ENCODE peak calls at places on chromosomes 7 and 10, in five cellular contexts. One of them, this sample, is unnamed.

GRCh38 chr10:111103196-111103595 is 26.4 kb downstream of the ADRA2A start:
- DNase-seq in uterus: no peak
- DNase-seq in AG10803: no peak
- DNase-seq in AG04450: no peak
- DNase-seq in psoas muscle: no peak
- DNase-seq in this sample: no peak

GRCh38 chr10:103890688-103891087 is 27.3 kb downstream of the STN1 start:
- DNase-seq in AG10803: no peak
- DNase-seq in uterus: no peak
- DNase-seq in AG04450: no peak
- DNase-seq in psoas muscle: no peak
- DNase-seq in this sample: no peak

GRCh38 chr10:59290448-59290847 is 71.9 kb downstream of the FAM13C start:
- DNase-seq in psoas muscle: no peak
- DNase-seq in uterus: no peak
- DNase-seq in AG04450: no peak
- DNase-seq in AG10803: no peak
- DNase-seq in this sample: no peak

GRCh38 chr7:85454904-85455303 is 268.0 kb upstream of the SEMA3D start:
- DNase-seq in uterus: no peak
- DNase-seq in psoas muscle: no peak
- DNase-seq in AG04450: no peak
- DNase-seq in AG10803: peak; percentile 12
- DNase-seq in this sample: peak; percentile 68

GRCh38 chr10:77889277-77889903 is 37.2 kb downstream of the DLG5 start:
- DNase-seq in psoas muscle: no peak
- DNase-seq in uterus: no peak
- DNase-seq in AG10803: no peak
- DNase-seq in AG04450: no peak
- DNase-seq in this sample: no peak

GRCh38 chr10:79112898-79113431 is 44.2 kb downstream of the ZMIZ1 start:
- DNase-seq in psoas muscle: peak; percentile 86
- DNase-seq in AG04450: no peak
- DNase-seq in AG10803: peak; percentile 77
- DNase-seq in uterus: peak; percentile 62
- DNase-seq in this sample: peak; percentile 63

GRCh38 chr10:47112612-47113011 is 187.4 kb upstream of the GDF10 start:
- DNase-seq in uterus: no peak
- DNase-seq in psoas muscle: no peak
- DNase-seq in AG04450: no peak
- DNase-seq in AG10803: no peak
- DNase-seq in this sample: no peak

GRCh38 chr10:132407846-132408278 is 10.9 kb downstream of the PWWP2B start:
- DNase-seq in AG04450: no peak
- DNase-seq in psoas muscle: no peak
- DNase-seq in uterus: peak; percentile 61
- DNase-seq in AG10803: peak; percentile 37
- DNase-seq in this sample: peak; percentile 80

GRCh38 chr7:143391462-143392404 is 10.6 kb downstream of the ZYX start:
- DNase-seq in uterus: peak; percentile 85
- DNase-seq in AG10803: peak; percentile 83
- DNase-seq in psoas muscle: peak; percentile 81
- DNase-seq in AG04450: peak; percentile 63
- DNase-seq in this sample: peak; percentile 75

GRCh38 chr7:155169081-155169480 is 99.0 kb downstream of the HTR5A start:
- DNase-seq in uterus: no peak
- DNase-seq in AG04450: no peak
- DNase-seq in psoas muscle: no peak
- DNase-seq in AG10803: no peak
- DNase-seq in this sample: no peak

GRCh38 chr10:75982611-75983369 is 551.4 kb downstream of the LRMDA start:
- DNase-seq in AG10803: peak; percentile 76
- DNase-seq in AG04450: no peak
- DNase-seq in psoas muscle: no peak
- DNase-seq in uterus: peak; percentile 46
- DNase-seq in this sample: peak; percentile 10

GRCh38 chr7:1950623-1951523 is 280.8 kb downstream of the ELFN1 start:
- DNase-seq in AG10803: peak; percentile 13
- DNase-seq in uterus: no peak
- DNase-seq in psoas muscle: peak; percentile 59
- DNase-seq in AG04450: no peak
- DNase-seq in this sample: no peak

GRCh38 chr7:2938514-2939192 is 94.5 kb upstream of the GNA12 start:
- DNase-seq in psoas muscle: no peak
- DNase-seq in AG10803: no peak
- DNase-seq in uterus: no peak
- DNase-seq in AG04450: no peak
- DNase-seq in this sample: no peak

GRCh38 chr10:27359792-27360320 is 119.3 kb upstream of the ACBD5 start:
- DNase-seq in AG10803: no peak
- DNase-seq in psoas muscle: no peak
- DNase-seq in uterus: no peak
- DNase-seq in AG04450: no peak
- DNase-seq in this sample: no peak

GRCh38 chr7:13603661-13604060 is 385.8 kb downstream of the ETV1 start:
- DNase-seq in AG10803: no peak
- DNase-seq in psoas muscle: no peak
- DNase-seq in AG04450: no peak
- DNase-seq in uterus: no peak
- DNase-seq in this sample: no peak

GRCh38 chr7:128168667-128169210 is 72.3 kb upstream of the LEP start:
- DNase-seq in psoas muscle: peak; percentile 27
- DNase-seq in AG10803: peak; percentile 7
- DNase-seq in uterus: no peak
- DNase-seq in AG04450: no peak
- DNase-seq in this sample: peak; percentile 12

GRCh38 chr10:34544400-34544799 is 270.7 kb downstream of the PARD3 start:
- DNase-seq in uterus: no peak
- DNase-seq in AG10803: no peak
- DNase-seq in AG04450: no peak
- DNase-seq in psoas muscle: no peak
- DNase-seq in this sample: no peak

GRCh38 chr7:141577043-141577839 is 26.0 kb downstream of the AGK start:
- DNase-seq in psoas muscle: no peak
- DNase-seq in AG04450: no peak
- DNase-seq in AG10803: no peak
- DNase-seq in uterus: no peak
- DNase-seq in this sample: no peak

GRCh38 chr10:31808258-31809218 is 120.1 kb downstream of the ARHGAP12 start:
- DNase-seq in uterus: peak; percentile 43
- DNase-seq in AG04450: peak; percentile 48
- DNase-seq in psoas muscle: peak; percentile 23
- DNase-seq in AG10803: peak; percentile 89
- DNase-seq in this sample: peak; percentile 88
- H3K4me3 ChIP-seq in uterus: peak overlapping the region; percentile 16
- H3K4me3 ChIP-seq in AG04450: peak overlapping the region; percentile 47
- H3K4me3 ChIP-seq in psoas muscle: peak overlapping the region; percentile 62
- H3K4me3 ChIP-seq in AG10803: peak overlapping the region; percentile 67
- H3K4me3 ChIP-seq in this sample: peak overlapping the region; percentile 46

DNA sequence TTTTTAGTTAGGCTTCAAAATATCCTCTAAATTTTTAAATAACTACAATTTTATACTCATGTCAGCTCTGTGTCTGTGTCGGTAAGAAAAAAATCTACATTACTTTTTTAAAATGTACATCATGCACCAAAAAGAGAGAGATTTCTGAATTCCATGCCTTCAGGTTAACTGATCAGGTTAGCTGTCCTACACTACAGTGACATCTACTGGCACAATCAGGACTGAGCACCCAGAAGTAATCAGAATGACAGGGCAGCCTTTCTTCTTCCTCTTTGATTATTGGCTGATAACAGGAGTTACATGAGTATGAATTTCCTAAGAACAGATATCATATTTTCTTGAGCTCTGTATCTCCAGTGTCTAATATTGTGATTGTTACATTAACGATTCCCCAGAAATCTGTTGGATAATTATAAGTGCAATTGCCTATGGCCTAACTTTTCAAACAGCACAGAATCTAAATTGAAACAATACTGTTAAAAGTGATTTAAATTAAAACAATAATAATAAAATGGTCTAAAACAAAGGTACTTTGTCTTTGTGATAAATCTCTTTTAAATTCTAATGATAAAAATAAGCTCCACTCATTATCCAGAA is 41.8 kb upstream of the HYCC1 start:
- DNase-seq in AG04450: peak; percentile 45
- DNase-seq in psoas muscle: no peak
- DNase-seq in AG10803: peak; percentile 68
- DNase-seq in uterus: peak; percentile 43
- DNase-seq in this sample: peak; percentile 87
- TF ChIP-seq CTCF in AG04450: peak; percentile 97
- TF ChIP-seq CTCF in psoas muscle: peak; percentile 93
- TF ChIP-seq CTCF in AG10803: peak; percentile 99
- TF ChIP-seq CTCF in uterus: peak; percentile 78
- TF ChIP-seq CTCF in this sample: peak; percentile 92

GRCh38 chr7:113084499-113085172 is 2.0 kb downstream of the GPR85 start:
- DNase-seq in uterus: no peak
- DNase-seq in AG04450: no peak
- DNase-seq in psoas muscle: no peak
- DNase-seq in AG10803: no peak
- DNase-seq in this sample: no peak

GRCh38 chr7:113085781-113086390 is 741 bp downstream of the GPR85 start:
- DNase-seq in uterus: no peak
- DNase-seq in psoas muscle: no peak
- DNase-seq in AG10803: peak; percentile 34
- DNase-seq in AG04450: no peak
- DNase-seq in this sample: peak; percentile 45

GRCh38 chr7:113086928-113087277 is 276 bp upstream of the GPR85 start:
- DNase-seq in uterus: no peak
- DNase-seq in AG04450: no peak
- DNase-seq in psoas muscle: no peak
- DNase-seq in AG10803: no peak
- DNase-seq in this sample: no peak

GRCh38 chr7:113087278-113087998 is 811 bp upstream of the GPR85 start:
- DNase-seq in uterus: peak; percentile 16
- DNase-seq in psoas muscle: no peak
- DNase-seq in AG04450: peak; percentile 76
- DNase-seq in AG10803: peak; percentile 94
- DNase-seq in this sample: peak; percentile 96

DNA sequence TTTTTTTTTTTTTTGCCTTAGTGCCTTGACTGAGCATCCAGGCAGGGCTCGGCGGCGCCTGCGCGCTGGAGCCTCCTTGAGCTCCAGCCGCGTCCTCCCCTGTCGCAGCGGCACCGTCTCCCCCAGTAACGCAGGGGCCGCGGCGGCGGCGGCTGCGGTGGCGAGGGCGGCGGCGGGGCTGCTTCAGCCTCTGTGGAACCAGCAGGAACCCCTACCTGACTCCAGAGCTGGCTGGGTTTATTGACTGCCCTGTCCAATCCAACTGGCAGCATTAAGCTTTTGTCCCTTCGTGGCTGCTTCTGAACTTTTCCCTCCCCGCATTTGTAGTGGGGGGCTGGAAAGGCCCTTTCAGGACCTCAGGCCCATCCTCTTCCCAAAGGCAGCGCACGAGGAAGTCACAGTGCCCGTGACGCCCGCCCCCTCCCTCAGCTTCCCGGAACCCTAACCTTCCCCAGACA is at the start of gene GPR85:
- DNase-seq in psoas muscle: peak; percentile 50
- DNase-seq in AG04450: peak; percentile 37
- DNase-seq in uterus: peak; percentile 31
- DNase-seq in AG10803: peak; percentile 76
- DNase-seq in this sample: peak; percentile 82
- H3K4me3 ChIP-seq in psoas muscle: peak within 1 kb of the TSS; percentile 64
- H3K4me3 ChIP-seq in AG04450: peak within 1 kb of the TSS; percentile 71
- H3K4me3 ChIP-seq in uterus: peak within 1 kb of the TSS; percentile 38
- H3K4me3 ChIP-seq in AG10803: peak within 1 kb of the TSS; percentile 76
- H3K4me3 ChIP-seq in this sample: peak within 1 kb of the TSS; percentile 68

GRCh38 chr10:44858017-44858371 is 53.1 kb upstream of the TMEM72 start:
- DNase-seq in AG04450: no peak
- DNase-seq in AG10803: no peak
- DNase-seq in psoas muscle: no peak
- DNase-seq in uterus: no peak
- DNase-seq in this sample: no peak
- TF ChIP-seq CTCF in AG04450: no peak
- TF ChIP-seq CTCF in AG10803: no peak
- TF ChIP-seq CTCF in psoas muscle: no peak
- TF ChIP-seq CTCF in uterus: no peak
- TF ChIP-seq CTCF in this sample: no peak

DNA sequence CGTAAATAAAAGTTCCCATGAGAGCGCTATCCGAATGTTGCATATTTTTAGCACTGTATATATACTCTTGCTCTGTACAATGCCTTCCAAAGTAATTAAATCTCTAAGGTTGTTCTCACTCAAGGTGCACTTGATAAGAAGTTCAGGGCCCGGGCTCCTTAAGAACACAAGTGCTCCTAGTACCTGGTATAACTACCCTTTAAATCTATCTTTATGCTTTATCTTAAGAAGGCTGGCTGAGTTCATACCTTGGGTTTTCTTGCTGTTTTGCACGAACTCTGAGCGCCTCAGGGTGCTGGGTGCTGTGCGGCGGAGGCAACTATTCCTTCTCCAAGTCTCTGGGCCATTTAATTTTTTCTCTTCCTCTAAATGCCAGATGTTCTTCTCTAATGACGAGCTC is 80.4 kb downstream of the DNMBP start:
- DNase-seq in uterus: no peak
- DNase-seq in psoas muscle: no peak
- DNase-seq in AG10803: no peak
- DNase-seq in AG04450: no peak
- DNase-seq in this sample: no peak
- H3K4me3 ChIP-seq in uterus: no peak overlapping the region
- H3K4me3 ChIP-seq in psoas muscle: no peak overlapping the region
- H3K4me3 ChIP-seq in AG10803: no peak overlapping the region
- H3K4me3 ChIP-seq in AG04450: no peak overlapping the region
- H3K4me3 ChIP-seq in this sample: no peak overlapping the region

DNA sequence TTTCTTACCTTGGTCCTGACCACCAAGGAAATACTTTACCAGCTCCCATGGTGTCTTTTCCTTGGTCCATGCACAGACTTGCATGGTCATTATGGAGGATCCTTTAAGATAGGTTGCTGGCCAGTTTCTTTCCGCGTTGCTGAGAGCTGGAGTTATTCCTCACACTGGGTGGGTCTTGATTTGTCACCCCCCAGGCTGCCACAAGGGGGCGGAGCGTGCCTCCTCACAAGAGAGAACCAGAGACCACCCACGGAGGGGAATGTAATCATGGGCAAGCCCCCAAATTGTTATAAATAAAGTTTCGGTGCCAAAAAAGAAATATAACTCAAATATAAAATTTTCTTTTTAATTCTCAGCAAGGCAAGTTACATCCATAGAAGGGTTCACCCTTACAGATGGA is 10.5 kb upstream of the TRIM24 start:
- DNase-seq in uterus: no peak
- DNase-seq in psoas muscle: no peak
- DNase-seq in AG04450: no peak
- DNase-seq in AG10803: no peak
- DNase-seq in this sample: no peak
- TF ChIP-seq CTCF in uterus: no peak
- TF ChIP-seq CTCF in psoas muscle: peak; percentile 11
- TF ChIP-seq CTCF in AG04450: no peak
- TF ChIP-seq CTCF in AG10803: peak; percentile 21
- TF ChIP-seq CTCF in this sample: peak; percentile 28

GRCh38 chr7:90175667-90176066 is 21.4 kb downstream of the STEAP1 start:
- DNase-seq in AG04450: no peak
- DNase-seq in uterus: no peak
- DNase-seq in AG10803: no peak
- DNase-seq in psoas muscle: no peak
- DNase-seq in this sample: no peak
- H3K4me3 ChIP-seq in AG04450: no peak overlapping the region
- H3K4me3 ChIP-seq in uterus: no peak overlapping the region
- H3K4me3 ChIP-seq in AG10803: no peak overlapping the region
- H3K4me3 ChIP-seq in psoas muscle: no peak overlapping the region
- H3K4me3 ChIP-seq in this sample: no peak overlapping the region